ENCODE peak calls at places on chromosomes 16 and 17, in ten cellular contexts. D is cardiac muscle cell, E is sigmoid colon, P is tibial nerve, U is Peyer's patch, R is upper lobe of right lung, K is GM12878, F is mucosa of descending colon, C is stomach, V is PC-9. S is an unnamed sample. For H3K9me3 and H3K4me1, the result is how much of the 10 kb centered on the place peaks cover.

GRCh38 chr16:85176541-85177447 is 64.5 kb upstream of the CIBAR2 start:
- DNase-seq in D (no peak), E (no peak), P (no peak), U (no peak), R (no peak), K (no peak), F (no peak), C (no peak), V (peak), S (peak)

GRCh38 chr16:70430667-70431536 is 8.0 kb downstream of the ST3GAL2 start:
- DNase-seq in D (no peak), E (no peak), P (no peak), U (peak), R (peak), K (peak), F (peak), C (no peak), V (peak), S (peak)

GRCh38 chr16:17566656-17567450 is 96.1 kb upstream of the XYLT1 start:
- DNase-seq in D (no peak), E (no peak), P (no peak), U (no peak), R (no peak), K (no peak), F (no peak), C (no peak), V (no peak), S (no peak)

GRCh38 chr17:2780931-2781454 is 15.2 kb upstream of the RAP1GAP2 start:
- DNase-seq in D (no peak), E (no peak), P (no peak), U (no peak), R (no peak), K (no peak), F (no peak), C (no peak), V (no peak), S (no peak)

GRCh38 chr17:16215002-16215272 is 397 bp downstream of the NCOR1 start:
- DNase-seq in D (peak), E (no peak), P (peak), U (peak), R (peak), K (no peak), F (peak), C (peak), V (no peak), S (peak)

GRCh38 chr17:47810901-47811635 is 10.5 kb downstream of the OSBPL7 start:
- DNase-seq in D (no peak), E (peak), P (no peak), U (peak), R (peak), K (no peak), F (peak), C (peak), V (no peak), S (no peak)

GRCh38 chr16:67277999-67278772 is 1.1 kb upstream of the PLEKHG4 start:
- DNase-seq in D (no peak), E (no peak), P (no peak), U (no peak), R (no peak), K (no peak), F (peak), C (no peak), V (no peak), S (no peak)

GRCh38 chr17:58281511-58282011 is 826 bp upstream of the MPO start:
- DNase-seq in D (no peak), E (no peak), P (no peak), U (no peak), R (no peak), K (no peak), F (no peak), C (no peak), V (no peak), S (no peak)

GRCh38 chr16:83954577-83955016 is 1.6 kb downstream of the OSGIN1 start:
- DNase-seq in D (no peak), E (peak), P (peak), U (peak), R (no peak), K (no peak), F (peak), C (peak), V (peak), S (peak)

GRCh38 chr17:27155866-27156265 is 138.0 kb upstream of the WSB1 start:
- DNase-seq in D (no peak), E (no peak), P (no peak), U (peak), R (peak), K (no peak), F (no peak), C (no peak), V (no peak), S (no peak)
- H3K9me3 ChIP-seq in D (under half), E (under half), P (under half), U (under half), R (under half), K (under half), F (under half), C (under half), V (under half), S (under half)

DNA sequence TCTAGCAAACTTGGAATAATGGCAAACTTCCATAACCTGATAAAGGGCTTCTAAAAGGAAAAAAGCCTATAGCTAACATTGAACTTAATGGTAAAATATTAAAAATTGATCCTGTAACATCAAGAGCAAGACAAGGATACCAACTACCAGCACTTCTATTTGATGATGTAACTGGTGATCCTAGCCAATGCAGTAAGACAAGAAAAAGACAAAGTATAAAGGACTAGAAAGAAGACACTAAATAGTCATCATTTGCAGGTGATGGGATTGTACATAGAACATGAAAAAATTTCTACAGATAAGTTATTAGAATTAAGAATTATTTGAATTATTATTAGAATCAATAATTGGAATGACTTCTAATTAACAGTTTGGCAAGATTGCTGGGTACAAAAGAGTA is 37.0 kb downstream of the B9D1 start:
- DNase-seq in D (no peak), E (no peak), P (no peak), U (no peak), R (no peak), K (no peak), F (no peak), C (no peak), V (no peak), S (no peak)
- H3K4me1 ChIP-seq in D (under half), E (under half), P (under half), U (under half), R (under half), K (under half), F (under half), C (under half), V (under half), S (under half)

DNA sequence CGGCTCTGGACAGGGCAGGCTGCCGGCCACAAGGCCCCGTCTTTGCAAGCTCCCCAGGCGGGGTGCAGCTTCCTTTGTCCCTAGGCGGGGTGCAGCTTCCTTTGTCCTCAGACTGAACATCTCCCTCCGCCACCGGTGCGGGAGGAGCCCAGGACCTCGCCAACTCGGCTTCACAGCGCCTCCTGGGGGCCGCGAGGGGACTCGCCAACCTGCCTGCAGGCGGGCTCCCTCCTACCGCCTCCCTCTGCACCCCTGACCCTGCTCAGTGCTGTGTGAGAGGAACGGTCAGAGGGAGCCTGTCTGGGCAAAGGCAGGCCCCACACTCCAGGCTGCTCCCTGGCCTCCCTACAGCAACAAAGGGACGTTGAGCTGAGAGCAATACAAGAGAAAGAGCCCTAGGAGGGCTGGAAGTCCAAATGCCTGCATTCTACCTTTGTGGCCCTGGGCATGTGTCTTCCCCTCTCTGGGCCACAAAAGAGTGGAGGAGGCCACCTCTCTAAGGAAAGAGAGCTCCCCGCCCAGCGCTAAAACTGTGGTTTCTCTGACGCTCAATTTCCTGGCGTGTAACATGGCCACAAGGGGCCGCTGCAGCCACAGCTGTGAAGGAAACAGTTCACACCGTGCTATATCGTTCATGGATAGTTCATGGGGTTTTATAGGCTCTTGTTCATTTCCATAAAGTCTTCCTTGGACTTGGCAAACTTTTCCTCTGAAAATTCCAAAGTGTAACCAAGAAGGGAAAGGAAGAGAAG is 20.9 kb upstream of the KRT19 start:
- DNase-seq in D (peak), E (peak), P (peak), U (peak), R (peak), K (peak), F (peak), C (peak), V (peak), S (peak)
- H3K4me3 ChIP-seq in D (no peak), E (peak), P (peak), U (peak), R (peak), K (no peak), F (no peak), C (peak), V (peak), S (no peak)

GRCh38 chr16:35404273-35404672 is 1944.9 kb downstream of the TP53TG3F start:
- DNase-seq in D (no peak), E (no peak), P (no peak), U (no peak), R (no peak), K (no peak), F (no peak), C (no peak), V (no peak), S (no peak)
- H3K9me3 ChIP-seq in D (under half), E (under half), P (under half), U (under half), R (under half), K (under half), F (under half), C (under half), V (under half), S (under half)

GRCh38 chr17:75512946-75513666 is 2.2 kb downstream of the CASKIN2 start:
- DNase-seq in D (no peak), E (no peak), P (no peak), U (no peak), R (no peak), K (no peak), F (no peak), C (no peak), V (no peak), S (no peak)
- H3K4me1 ChIP-seq in D (under half), E (half or more), P (half or more), U (half or more), R (under half), K (under half), F (under half), C (half or more), V (under half), S (under half)